ENCODE peak calls at places on chromosomes 5 and 9, in four cellular contexts. E, P, B and O are unnamed samples.
A peak's percentile ranks its signal among the peaks of the same experiment; 100 is the strongest.

GRCh38 chr5:73122875-73123810 is 2.8 kb downstream of the TMEM171 start:
- DNase-seq in E (no peak), P (no peak), B (peak; percentile 79), O (no peak)

GRCh38 chr9:37541465-37541864 is 34.7 kb downstream of the FBXO10 start:
- DNase-seq in E (no peak), P (no peak), B (no peak), O (no peak)

GRCh38 chr5:157217289-157218024 is 36.8 kb downstream of the ITK start:
- DNase-seq in E (peak; percentile 44), P (no peak), B (no peak), O (no peak)

GRCh38 chr9:87102131-87102530 is 154.8 kb upstream of the GAS1 start:
- DNase-seq in E (no peak), P (no peak), B (no peak), O (no peak)

GRCh38 chr5:73339165-73339564 is 109.4 kb downstream of the FOXD1 start:
- DNase-seq in E (no peak), P (no peak), B (no peak), O (no peak)

GRCh38 chr5:169300468-169301385 is at the start of gene SLIT3:
- DNase-seq in E (no peak), P (peak; percentile 74), B (peak; percentile 37), O (no peak)

GRCh38 chr5:137761560-137761959 is 7.4 kb upstream of the HNRNPA0 start:
- DNase-seq in E (no peak), P (no peak), B (no peak), O (no peak)

GRCh38 chr9:35814106-35814840 is 569 bp downstream of the HINT2 start:
- DNase-seq in E (no peak), P (no peak), B (peak; percentile 53), O (no peak)

GRCh38 chr5:158080112-158080511 is 221.2 kb upstream of the CLINT1 start:
- DNase-seq in E (no peak), P (no peak), B (no peak), O (no peak)

GRCh38 chr9:133460405-133461175 is 812 bp downstream of the CACFD1 start:
- DNase-seq in E (peak; percentile 38), P (no peak), B (peak; percentile 15), O (no peak)

GRCh38 chr5:151104795-151105194 is 24.0 kb upstream of the TNIP1 start:
- DNase-seq in E (no peak), P (no peak), B (peak; percentile 33), O (no peak)

GRCh38 chr5:58503634-58504033 is 12.4 kb downstream of the GAPT start:
- DNase-seq in E (no peak), P (no peak), B (no peak), O (no peak)

GRCh38 chr9:82410306-82410705 is 421.7 kb downstream of the SPATA31D1 start:
- DNase-seq in E (no peak), P (no peak), B (peak; percentile 48), O (no peak)

GRCh38 chr5:121273818-121274433 is 577.8 kb upstream of the FTMT start:
- DNase-seq in E (no peak), P (peak; percentile 83), B (peak; percentile 71), O (no peak)